ENCODE peak calls at places on chromosomes 2 and 18, in ten cellular contexts. One of them, this sample, is unnamed.
A peak's percentile ranks its signal among the peaks of the same experiment; 100 is the strongest.

GRCh38 chr18:23872701-23873550 is 141.6 kb upstream of the TTC39C start:
- DNase-seq in mesothelial cell of epicardium: no peak
- DNase-seq in mammary epithelial cell: peak; percentile 99
- DNase-seq in hippocampal formation: no peak
- DNase-seq in sciatic nerve: no peak
- DNase-seq in GM23338: peak; percentile 37
- DNase-seq in CD8-positive, alpha-beta T cell: peak; percentile 49
- DNase-seq in RPMI7951: no peak
- DNase-seq in head of caudate nucleus: no peak
- DNase-seq in B cell: no peak
- DNase-seq in this sample: no peak

GRCh38 chr2:15841776-15842554 is 98.4 kb upstream of the MYCN start:
- DNase-seq in RPMI7951: no peak
- DNase-seq in hippocampal formation: no peak
- DNase-seq in head of caudate nucleus: no peak
- DNase-seq in sciatic nerve: no peak
- DNase-seq in B cell: no peak
- DNase-seq in mammary epithelial cell: no peak
- DNase-seq in mesothelial cell of epicardium: no peak
- DNase-seq in CD8-positive, alpha-beta T cell: no peak
- DNase-seq in GM23338: no peak
- DNase-seq in this sample: no peak

GRCh38 chr2:96325038-96325883 is at the start of gene ITPRIPL1:
- DNase-seq in mesothelial cell of epicardium: peak; percentile 48
- DNase-seq in hippocampal formation: no peak
- DNase-seq in B cell: peak; percentile 46
- DNase-seq in CD8-positive, alpha-beta T cell: peak; percentile 33
- DNase-seq in head of caudate nucleus: no peak
- DNase-seq in mammary epithelial cell: no peak
- DNase-seq in RPMI7951: no peak
- DNase-seq in GM23338: peak; percentile 69
- DNase-seq in sciatic nerve: no peak
- DNase-seq in this sample: no peak

GRCh38 chr2:3078684-3079083 is 298.9 kb downstream of the EIPR1 start:
- DNase-seq in B cell: no peak
- DNase-seq in mesothelial cell of epicardium: no peak
- DNase-seq in GM23338: no peak
- DNase-seq in sciatic nerve: no peak
- DNase-seq in CD8-positive, alpha-beta T cell: no peak
- DNase-seq in RPMI7951: peak; percentile 4
- DNase-seq in head of caudate nucleus: no peak
- DNase-seq in hippocampal formation: no peak
- DNase-seq in mammary epithelial cell: no peak
- DNase-seq in this sample: peak; percentile 5

GRCh38 chr18:2948038-2948437 is 64.9 kb downstream of the LPIN2 start:
- DNase-seq in hippocampal formation: no peak
- DNase-seq in RPMI7951: peak; percentile 15
- DNase-seq in sciatic nerve: no peak
- DNase-seq in B cell: no peak
- DNase-seq in head of caudate nucleus: no peak
- DNase-seq in GM23338: peak; percentile 57
- DNase-seq in CD8-positive, alpha-beta T cell: no peak
- DNase-seq in mesothelial cell of epicardium: no peak
- DNase-seq in mammary epithelial cell: peak; percentile 61
- DNase-seq in this sample: no peak

GRCh38 chr18:79585395-79586370 is 93.9 kb upstream of the CTDP1 start:
- DNase-seq in mesothelial cell of epicardium: no peak
- DNase-seq in GM23338: no peak
- DNase-seq in RPMI7951: no peak
- DNase-seq in head of caudate nucleus: no peak
- DNase-seq in CD8-positive, alpha-beta T cell: no peak
- DNase-seq in B cell: no peak
- DNase-seq in sciatic nerve: peak; percentile 50
- DNase-seq in hippocampal formation: no peak
- DNase-seq in mammary epithelial cell: no peak
- DNase-seq in this sample: no peak

GRCh38 chr2:4420032-4420431 is 716.7 kb downstream of the DCDC2C start:
- DNase-seq in mammary epithelial cell: no peak
- DNase-seq in sciatic nerve: no peak
- DNase-seq in B cell: no peak
- DNase-seq in GM23338: peak; percentile 39
- DNase-seq in RPMI7951: no peak
- DNase-seq in CD8-positive, alpha-beta T cell: no peak
- DNase-seq in head of caudate nucleus: no peak
- DNase-seq in mesothelial cell of epicardium: no peak
- DNase-seq in hippocampal formation: no peak
- DNase-seq in this sample: no peak

GRCh38 chr2:72896446-72896845 is 9.2 kb downstream of the SPR start:
- DNase-seq in mammary epithelial cell: no peak
- DNase-seq in hippocampal formation: no peak
- DNase-seq in B cell: no peak
- DNase-seq in mesothelial cell of epicardium: no peak
- DNase-seq in head of caudate nucleus: no peak
- DNase-seq in sciatic nerve: no peak
- DNase-seq in CD8-positive, alpha-beta T cell: no peak
- DNase-seq in RPMI7951: no peak
- DNase-seq in GM23338: no peak
- DNase-seq in this sample: no peak

GRCh38 chr18:63299837-63300787 is 19.5 kb downstream of the BCL2 start:
- DNase-seq in CD8-positive, alpha-beta T cell: no peak
- DNase-seq in RPMI7951: no peak
- DNase-seq in head of caudate nucleus: no peak
- DNase-seq in mammary epithelial cell: no peak
- DNase-seq in B cell: no peak
- DNase-seq in sciatic nerve: no peak
- DNase-seq in GM23338: no peak
- DNase-seq in mesothelial cell of epicardium: no peak
- DNase-seq in hippocampal formation: no peak
- DNase-seq in this sample: no peak

GRCh38 chr18:47749195-47749973 is 181.1 kb downstream of the SMAD2 start:
- DNase-seq in hippocampal formation: peak; percentile 58
- DNase-seq in sciatic nerve: peak; percentile 89
- DNase-seq in CD8-positive, alpha-beta T cell: peak; percentile 80
- DNase-seq in RPMI7951: peak; percentile 42
- DNase-seq in B cell: peak; percentile 91
- DNase-seq in GM23338: peak; percentile 74
- DNase-seq in head of caudate nucleus: peak; percentile 86
- DNase-seq in mammary epithelial cell: peak; percentile 37
- DNase-seq in mesothelial cell of epicardium: peak; percentile 95
- DNase-seq in this sample: peak; percentile 72

GRCh38 chr2:25250331-25251031 is 82.1 kb upstream of the POMC start:
- DNase-seq in sciatic nerve: no peak
- DNase-seq in CD8-positive, alpha-beta T cell: peak; percentile 21
- DNase-seq in mesothelial cell of epicardium: peak; percentile 53
- DNase-seq in mammary epithelial cell: peak; percentile 11
- DNase-seq in GM23338: peak; percentile 62
- DNase-seq in RPMI7951: no peak
- DNase-seq in hippocampal formation: no peak
- DNase-seq in B cell: no peak
- DNase-seq in head of caudate nucleus: peak; percentile 52
- DNase-seq in this sample: peak; percentile 6

GRCh38 chr2:127887452-127888219 is 1.9 kb upstream of the AMMECR1L start:
- DNase-seq in GM23338: no peak
- DNase-seq in RPMI7951: no peak
- DNase-seq in mesothelial cell of epicardium: no peak
- DNase-seq in B cell: no peak
- DNase-seq in hippocampal formation: no peak
- DNase-seq in head of caudate nucleus: no peak
- DNase-seq in sciatic nerve: no peak
- DNase-seq in mammary epithelial cell: no peak
- DNase-seq in CD8-positive, alpha-beta T cell: no peak
- DNase-seq in this sample: no peak

GRCh38 chr2:174332607-174333001 is 2.1 kb upstream of the SP9 start:
- DNase-seq in head of caudate nucleus: no peak
- DNase-seq in sciatic nerve: no peak
- DNase-seq in RPMI7951: no peak
- DNase-seq in mammary epithelial cell: no peak
- DNase-seq in GM23338: peak; percentile 82
- DNase-seq in CD8-positive, alpha-beta T cell: no peak
- DNase-seq in mesothelial cell of epicardium: no peak
- DNase-seq in B cell: peak; percentile 13
- DNase-seq in hippocampal formation: no peak
- DNase-seq in this sample: no peak

GRCh38 chr2:234425923-234426603 is 70.8 kb downstream of the ARL4C start:
- DNase-seq in sciatic nerve: no peak
- DNase-seq in mesothelial cell of epicardium: no peak
- DNase-seq in B cell: peak; percentile 90
- DNase-seq in mammary epithelial cell: peak; percentile 68
- DNase-seq in head of caudate nucleus: no peak
- DNase-seq in RPMI7951: no peak
- DNase-seq in hippocampal formation: no peak
- DNase-seq in GM23338: no peak
- DNase-seq in CD8-positive, alpha-beta T cell: peak; percentile 79
- DNase-seq in this sample: no peak

GRCh38 chr2:1603059-1603458 is 141.3 kb downstream of the PXDN start:
- DNase-seq in head of caudate nucleus: no peak
- DNase-seq in hippocampal formation: no peak
- DNase-seq in GM23338: no peak
- DNase-seq in sciatic nerve: no peak
- DNase-seq in CD8-positive, alpha-beta T cell: no peak
- DNase-seq in RPMI7951: no peak
- DNase-seq in mammary epithelial cell: no peak
- DNase-seq in mesothelial cell of epicardium: no peak
- DNase-seq in B cell: no peak
- DNase-seq in this sample: no peak

GRCh38 chr2:25247792-25248512 is 79.6 kb upstream of the POMC start:
- DNase-seq in CD8-positive, alpha-beta T cell: no peak
- DNase-seq in head of caudate nucleus: no peak
- DNase-seq in GM23338: no peak
- DNase-seq in B cell: no peak
- DNase-seq in hippocampal formation: no peak
- DNase-seq in mammary epithelial cell: no peak
- DNase-seq in mesothelial cell of epicardium: no peak
- DNase-seq in sciatic nerve: no peak
- DNase-seq in RPMI7951: no peak
- DNase-seq in this sample: no peak

GRCh38 chr2:159146930-159147666 is 139.4 kb downstream of the WDSUB1 start:
- DNase-seq in hippocampal formation: no peak
- DNase-seq in CD8-positive, alpha-beta T cell: no peak
- DNase-seq in B cell: no peak
- DNase-seq in mammary epithelial cell: no peak
- DNase-seq in RPMI7951: no peak
- DNase-seq in GM23338: no peak
- DNase-seq in mesothelial cell of epicardium: no peak
- DNase-seq in sciatic nerve: no peak
- DNase-seq in head of caudate nucleus: no peak
- DNase-seq in this sample: peak; percentile 70

GRCh38 chr2:101830146-101830545 is 132.6 kb downstream of the MAP4K4 start:
- DNase-seq in RPMI7951: peak; percentile 36
- DNase-seq in mammary epithelial cell: no peak
- DNase-seq in GM23338: no peak
- DNase-seq in mesothelial cell of epicardium: no peak
- DNase-seq in head of caudate nucleus: no peak
- DNase-seq in CD8-positive, alpha-beta T cell: no peak
- DNase-seq in B cell: no peak
- DNase-seq in hippocampal formation: no peak
- DNase-seq in sciatic nerve: no peak
- DNase-seq in this sample: no peak

GRCh38 chr2:106995560-106995959 is 109.6 kb upstream of the ST6GAL2 start:
- DNase-seq in GM23338: no peak
- DNase-seq in mammary epithelial cell: no peak
- DNase-seq in CD8-positive, alpha-beta T cell: no peak
- DNase-seq in mesothelial cell of epicardium: no peak
- DNase-seq in RPMI7951: peak; percentile 76
- DNase-seq in hippocampal formation: no peak
- DNase-seq in head of caudate nucleus: no peak
- DNase-seq in B cell: no peak
- DNase-seq in sciatic nerve: no peak
- DNase-seq in this sample: no peak

GRCh38 chr2:172554352-172555271 is 1.3 kb upstream of the PDK1 start:
- DNase-seq in B cell: peak; percentile 14
- DNase-seq in hippocampal formation: no peak
- DNase-seq in CD8-positive, alpha-beta T cell: no peak
- DNase-seq in head of caudate nucleus: no peak
- DNase-seq in mesothelial cell of epicardium: no peak
- DNase-seq in GM23338: no peak
- DNase-seq in sciatic nerve: no peak
- DNase-seq in RPMI7951: peak; percentile 42
- DNase-seq in mammary epithelial cell: no peak
- DNase-seq in this sample: no peak

GRCh38 chr2:173574713-173575112 is 220.0 kb downstream of the CDCA7 start:
- DNase-seq in mesothelial cell of epicardium: no peak
- DNase-seq in mammary epithelial cell: peak; percentile 69
- DNase-seq in RPMI7951: peak; percentile 84
- DNase-seq in hippocampal formation: no peak
- DNase-seq in B cell: no peak
- DNase-seq in CD8-positive, alpha-beta T cell: no peak
- DNase-seq in head of caudate nucleus: no peak
- DNase-seq in GM23338: no peak
- DNase-seq in sciatic nerve: no peak
- DNase-seq in this sample: no peak

GRCh38 chr2:46335966-46336436 is 38.8 kb downstream of the EPAS1 start:
- DNase-seq in GM23338: no peak
- DNase-seq in head of caudate nucleus: no peak
- DNase-seq in sciatic nerve: peak; percentile 70
- DNase-seq in CD8-positive, alpha-beta T cell: no peak
- DNase-seq in mammary epithelial cell: no peak
- DNase-seq in hippocampal formation: no peak
- DNase-seq in B cell: no peak
- DNase-seq in RPMI7951: no peak
- DNase-seq in mesothelial cell of epicardium: no peak
- DNase-seq in this sample: no peak

GRCh38 chr2:234873828-234874173 is 78.0 kb upstream of the SH3BP4 start:
- DNase-seq in head of caudate nucleus: no peak
- DNase-seq in hippocampal formation: no peak
- DNase-seq in B cell: no peak
- DNase-seq in mesothelial cell of epicardium: no peak
- DNase-seq in mammary epithelial cell: no peak
- DNase-seq in GM23338: no peak
- DNase-seq in sciatic nerve: no peak
- DNase-seq in CD8-positive, alpha-beta T cell: no peak
- DNase-seq in RPMI7951: peak; percentile 87
- DNase-seq in this sample: no peak

GRCh38 chr18:60067426-60068210 is 167.8 kb downstream of the PMAIP1 start:
- DNase-seq in CD8-positive, alpha-beta T cell: no peak
- DNase-seq in RPMI7951: no peak
- DNase-seq in mesothelial cell of epicardium: no peak
- DNase-seq in head of caudate nucleus: no peak
- DNase-seq in hippocampal formation: no peak
- DNase-seq in sciatic nerve: no peak
- DNase-seq in mammary epithelial cell: no peak
- DNase-seq in B cell: no peak
- DNase-seq in GM23338: peak; percentile 17
- DNase-seq in this sample: no peak

GRCh38 chr2:195543063-195543462 is 114.0 kb upstream of the SLC39A10 start:
- DNase-seq in hippocampal formation: no peak
- DNase-seq in B cell: no peak
- DNase-seq in mesothelial cell of epicardium: no peak
- DNase-seq in RPMI7951: no peak
- DNase-seq in mammary epithelial cell: no peak
- DNase-seq in CD8-positive, alpha-beta T cell: no peak
- DNase-seq in head of caudate nucleus: no peak
- DNase-seq in sciatic nerve: no peak
- DNase-seq in GM23338: no peak
- DNase-seq in this sample: no peak

GRCh38 chr18:79315589-79315988 is 80.1 kb upstream of the NFATC1 start:
- DNase-seq in CD8-positive, alpha-beta T cell: no peak
- DNase-seq in head of caudate nucleus: no peak
- DNase-seq in B cell: no peak
- DNase-seq in GM23338: no peak
- DNase-seq in RPMI7951: no peak
- DNase-seq in mammary epithelial cell: no peak
- DNase-seq in hippocampal formation: no peak
- DNase-seq in sciatic nerve: no peak
- DNase-seq in mesothelial cell of epicardium: no peak
- DNase-seq in this sample: no peak

GRCh38 chr18:62131305-62131909 is 55.4 kb downstream of the PIGN start:
- DNase-seq in GM23338: peak; percentile 75
- DNase-seq in head of caudate nucleus: peak; percentile 34
- DNase-seq in mammary epithelial cell: peak; percentile 29
- DNase-seq in sciatic nerve: peak; percentile 67
- DNase-seq in CD8-positive, alpha-beta T cell: peak; percentile 57
- DNase-seq in B cell: peak; percentile 57
- DNase-seq in RPMI7951: peak; percentile 51
- DNase-seq in hippocampal formation: peak; percentile 7
- DNase-seq in mesothelial cell of epicardium: peak; percentile 62
- DNase-seq in this sample: peak; percentile 66

GRCh38 chr2:10424051-10424450 is 24.1 kb downstream of the ODC1 start:
- DNase-seq in mesothelial cell of epicardium: no peak
- DNase-seq in CD8-positive, alpha-beta T cell: no peak
- DNase-seq in mammary epithelial cell: no peak
- DNase-seq in hippocampal formation: no peak
- DNase-seq in GM23338: no peak
- DNase-seq in B cell: no peak
- DNase-seq in sciatic nerve: no peak
- DNase-seq in RPMI7951: no peak
- DNase-seq in head of caudate nucleus: no peak
- DNase-seq in this sample: peak; percentile 65